ENCODE peak calls at places on chromosome X, in ten cellular contexts. J is suprapubic skin, Y is right cardiac atrium, L is stomach, A is aorta, T is colonic mucosa, M is upper lobe of left lung, X is hepatocyte, U is heart right ventricle, F is left lung. W is an unnamed sample. For H3K4me1, the result is how much of the 10 kb centered on the place peaks cover.

GRCh38 chrX:107561468-107562215 is 66.7 kb upstream of the PRPS1 start:
- DNase-seq in M (no peak), L (no peak), F (no peak), X (no peak), U (no peak), A (no peak), Y (no peak), T (no peak), J (no peak), W (no peak)

GRCh38 chrX:1883772-1884171 is 268.9 kb downstream of the ASMT start:
- DNase-seq in F (no peak), J (no peak), L (no peak), X (peak), M (no peak), U (no peak), T (no peak), Y (no peak), A (no peak), W (no peak)

GRCh38 chrX:16212024-16212423 is 44.7 kb downstream of the MAGEB17 start:
- DNase-seq in L (no peak), X (no peak), A (no peak), Y (no peak), J (no peak), U (no peak), T (no peak), F (no peak), M (no peak), W (peak)

GRCh38 chrX:110172215-110172614 is 145.7 kb downstream of the AMMECR1 start:
- DNase-seq in U (no peak), J (no peak), M (peak), L (no peak), T (no peak), A (no peak), F (no peak), X (no peak), Y (no peak), W (no peak)

GRCh38 chrX:133414399-133415275 is 652 bp downstream of the GPC4 start:
- DNase-seq in F (peak), T (peak), U (no peak), L (no peak), X (peak), A (peak), Y (peak), J (no peak), M (peak), W (no peak)

GRCh38 chrX:70134116-70134477 is 850 bp downstream of the IGBP1 start:
- DNase-seq in U (no peak), Y (no peak), X (peak), L (no peak), A (no peak), T (peak), M (no peak), F (no peak), J (no peak), W (peak)

GRCh38 chrX:22542641-22543040 is 269.9 kb downstream of the CBLL2 start:
- DNase-seq in X (no peak), Y (no peak), A (no peak), T (no peak), U (no peak), F (no peak), M (no peak), J (no peak), L (no peak), W (no peak)

GRCh38 chrX:74465424-74465823 is 44.1 kb downstream of the SLC16A2 start:
- DNase-seq in T (no peak), M (no peak), A (no peak), L (no peak), U (no peak), F (no peak), Y (no peak), X (no peak), J (no peak), W (no peak)

GRCh38 chrX:8504451-8504850 is 39.8 kb downstream of the VCX3B start:
- DNase-seq in F (no peak), A (no peak), T (no peak), X (peak), J (no peak), L (no peak), U (no peak), Y (no peak), M (no peak), W (no peak)

GRCh38 chrX:53184836-53185235 is 40.2 kb downstream of the KDM5C start:
- DNase-seq in F (no peak), L (no peak), A (no peak), U (no peak), Y (no peak), X (no peak), T (no peak), M (no peak), J (no peak), W (no peak)

GRCh38 chrX:154431321-154431720 is 2.8 kb downstream of the ATP6AP1 start:
- DNase-seq in J (no peak), U (peak), M (no peak), L (no peak), F (peak), X (no peak), Y (peak), T (no peak), A (peak), W (no peak)

GRCh38 chrX:25010784-25011588 is 4.8 kb downstream of the ARX start:
- DNase-seq in U (no peak), T (no peak), A (no peak), M (no peak), L (no peak), J (no peak), X (no peak), Y (no peak), F (no peak), W (no peak)

GRCh38 chrX:87736576-87736975 is 219.0 kb downstream of the KLHL4 start:
- DNase-seq in A (no peak), X (no peak), J (no peak), T (no peak), U (no peak), Y (no peak), F (no peak), L (no peak), M (no peak), W (no peak)

GRCh38 chrX:2710496-2710895 is 19.4 kb downstream of the CD99 start:
- DNase-seq in T (no peak), A (no peak), M (no peak), L (no peak), J (no peak), X (peak), U (no peak), Y (no peak), F (peak), W (peak)

GRCh38 chrX:134460861-134461218 is 875 bp downstream of the HPRT1 start:
- DNase-seq in U (no peak), A (no peak), J (no peak), X (peak), L (no peak), Y (no peak), F (no peak), T (peak), M (no peak), W (peak)

GRCh38 chrX:143635915-143636314 is at the start of gene SLITRK4:
- DNase-seq in F (no peak), M (no peak), T (no peak), L (no peak), Y (peak), U (no peak), A (no peak), X (peak), J (no peak), W (peak)

GRCh38 chrX:73850124-73851013 is 287.4 kb downstream of the CHIC1 start:
- DNase-seq in U (no peak), X (peak), J (no peak), T (peak), A (no peak), M (no peak), Y (no peak), L (peak), F (peak), W (peak)

GRCh38 chrX:49177338-49177833 is 5.7 kb downstream of the PLP2 start:
- DNase-seq in M (no peak), X (no peak), J (no peak), L (no peak), Y (no peak), F (no peak), A (no peak), T (peak), U (no peak), W (peak)

GRCh38 chrX:53716328-53717088 is 30.0 kb upstream of the HUWE1 start:
- DNase-seq in A (no peak), T (no peak), U (no peak), L (no peak), Y (no peak), J (no peak), F (no peak), X (no peak), M (no peak), W (peak)

GRCh38 chrX:28802625-28803024 is 215.4 kb downstream of the IL1RAPL1 start:
- DNase-seq in A (no peak), T (no peak), M (no peak), X (no peak), J (no peak), U (no peak), L (no peak), Y (no peak), F (no peak), W (no peak)

GRCh38 chrX:44945736-44946135 is 72.7 kb downstream of the KDM6A start:
- DNase-seq in X (no peak), Y (no peak), M (no peak), L (no peak), U (no peak), F (no peak), A (no peak), T (no peak), J (no peak), W (peak)

GRCh38 chrX:1521459-1521956 is 15.5 kb downstream of the P2RY8 start:
- DNase-seq in A (no peak), L (no peak), T (no peak), F (no peak), M (no peak), U (no peak), J (no peak), X (no peak), Y (no peak), W (no peak)

GRCh38 chrX:38879631-38880220 is 78.5 kb downstream of the MID1IP1 start:
- DNase-seq in J (no peak), Y (peak), A (no peak), T (peak), U (peak), F (no peak), M (no peak), L (peak), X (no peak), W (peak)

GRCh38 chrX:129557844-129558243 is 17.8 kb downstream of the OCRL start:
- DNase-seq in U (no peak), Y (no peak), F (no peak), M (no peak), T (no peak), A (no peak), X (no peak), L (no peak), J (no peak), W (no peak)

GRCh38 chrX:110402091-110402854 is 43.6 kb downstream of the RTL9 start:
- DNase-seq in M (no peak), U (no peak), X (peak), L (no peak), F (no peak), Y (peak), A (peak), T (no peak), J (no peak), W (no peak)

GRCh38 chrX:1031521-1032430 is 180.7 kb downstream of the CRLF2 start:
- DNase-seq in T (no peak), U (no peak), F (no peak), L (peak), J (peak), M (peak), Y (no peak), A (no peak), X (no peak), W (no peak)

GRCh38 chrX:97039363-97040029 is 155.8 kb downstream of the RPA4 start:
- DNase-seq in Y (peak), X (peak), F (no peak), J (no peak), A (peak), U (peak), T (peak), L (peak), M (no peak), W (peak)

GRCh38 chrX:136666088-136666487 is 18.1 kb downstream of the CD40LG start:
- DNase-seq in A (no peak), J (no peak), M (no peak), X (no peak), F (no peak), Y (no peak), T (no peak), L (no peak), U (no peak), W (no peak)
- H3K27ac ChIP-seq in A (no peak), J (no peak), M (no peak), X (no peak), F (peak), Y (no peak), T (no peak), L (no peak), U (no peak), W (peak)

GRCh38 chrX:119996069-119996468 is 52.5 kb upstream of the NKAP start:
- DNase-seq in Y (no peak), L (no peak), T (no peak), A (no peak), X (no peak), J (no peak), M (no peak), F (no peak), U (no peak), W (no peak)

GRCh38 chrX:119990995-119991787 is 47.6 kb upstream of the NKAP start:
- DNase-seq in J (no peak), L (no peak), X (peak), T (no peak), M (no peak), A (peak), F (no peak), Y (no peak), U (no peak), W (no peak)

GRCh38 chrX:119986203-119986602 is 42.7 kb upstream of the NKAP start:
- DNase-seq in U (no peak), J (no peak), T (no peak), F (no peak), X (no peak), Y (no peak), L (no peak), A (no peak), M (no peak), W (no peak)

GRCh38 chrX:119989905-119990408 is 46.4 kb upstream of the NKAP start:
- DNase-seq in M (no peak), Y (no peak), F (no peak), U (no peak), A (no peak), T (no peak), J (no peak), L (no peak), X (no peak), W (no peak)

DNA sequence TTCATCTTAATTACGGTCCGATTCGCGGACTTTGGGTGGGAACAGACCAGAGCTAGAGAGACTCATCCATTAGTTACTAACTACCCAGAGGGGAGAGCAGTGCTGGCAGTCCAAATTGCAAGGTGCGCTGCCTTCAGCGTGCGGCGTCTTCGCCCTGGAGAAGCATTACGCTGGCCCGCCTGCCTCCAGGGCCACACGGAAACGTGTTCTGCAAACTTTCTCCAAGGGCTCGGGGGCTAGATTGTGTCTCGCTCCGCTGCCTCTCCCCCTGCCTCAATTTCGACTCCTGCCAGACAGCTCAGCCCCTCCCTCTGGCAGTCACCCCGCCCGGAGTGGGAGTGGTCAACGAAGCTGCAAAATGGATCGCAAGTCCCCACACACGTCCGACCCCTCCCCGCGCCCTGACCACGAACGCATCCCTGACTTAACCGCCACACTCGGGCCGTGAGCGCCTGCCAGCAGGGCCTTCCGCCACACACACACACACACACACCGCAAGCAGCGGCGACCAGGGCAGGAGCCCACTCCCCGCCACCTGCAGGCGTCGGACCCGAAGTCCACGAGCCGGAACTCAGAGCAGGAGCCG is 47.0 kb upstream of the NKAP start:
- DNase-seq in X (no peak), T (no peak), L (no peak), U (no peak), F (no peak), J (no peak), M (peak), Y (no peak), A (no peak), W (no peak)
- H3K4me3 ChIP-seq in X (no peak), T (peak), L (peak), U (peak), F (no peak), J (peak), M (peak), Y (peak), A (no peak), W (no peak)

GRCh38 chrX:19758536-19758935 is 128.9 kb downstream of the SH3KBP1 start:
- DNase-seq in M (no peak), A (no peak), X (no peak), Y (no peak), U (no peak), T (no peak), J (no peak), L (no peak), F (no peak), W (peak)
- H3K4me1 ChIP-seq in M (under half), A (under half), X (under half), Y (under half), U (under half), T (under half), J (under half), L (under half), F (under half), W (under half)

GRCh38 chrX:152635941-152636340 is 1.8 kb upstream of the GABRQ start:
- DNase-seq in F (no peak), J (no peak), L (no peak), M (no peak), Y (no peak), T (peak), X (peak), U (peak), A (no peak), W (peak)
- H3K27ac ChIP-seq in F (no peak), J (no peak), L (no peak), M (no peak), Y (no peak), T (no peak), X (no peak), U (no peak), A (no peak), W (no peak)

GRCh38 chrX:115504167-115504566 is 56.8 kb upstream of the PLS3 start:
- DNase-seq in Y (no peak), T (no peak), L (no peak), F (no peak), J (no peak), M (no peak), X (no peak), A (no peak), U (no peak), W (no peak)
- H3K4me3 ChIP-seq in Y (no peak), T (no peak), L (no peak), F (no peak), J (no peak), M (no peak), X (no peak), A (no peak), U (no peak), W (no peak)